ENCODE peak calls at places on chromosome 2, in five cellular contexts. H, S, A, I and F are unnamed samples.

GRCh38 chr2:175233135-175233719 is 51.7 kb upstream of the ATP5MC3 start:
- DNase-seq in H (peak; percentile 24), S (no peak), A (no peak), I (no peak), F (no peak)

GRCh38 chr2:232731470-232731869 is 34.3 kb downstream of the GIGYF2 start:
- DNase-seq in H (peak; percentile 23), S (no peak), A (no peak), I (no peak), F (no peak)

GRCh38 chr2:226609361-226609760 is 190.3 kb downstream of the IRS1 start:
- DNase-seq in H (peak; percentile 34), S (no peak), A (no peak), I (no peak), F (no peak)

GRCh38 chr2:186303091-186303490 is 183.0 kb upstream of the ZC3H15 start:
- DNase-seq in H (no peak), S (no peak), A (no peak), I (no peak), F (no peak)

GRCh38 chr2:226754821-226755536 is 44.6 kb downstream of the IRS1 start:
- DNase-seq in H (peak; percentile 63), S (no peak), A (no peak), I (no peak), F (no peak)

GRCh38 chr2:71532327-71532726 is 79.0 kb downstream of the DYSF start:
- DNase-seq in H (no peak), S (peak; percentile 47), A (no peak), I (no peak), F (no peak)

GRCh38 chr2:235191933-235192332 is 240.1 kb downstream of the SH3BP4 start:
- DNase-seq in H (no peak), S (no peak), A (no peak), I (no peak), F (no peak)

GRCh38 chr2:64727843-64728463 is 74.2 kb upstream of the SERTAD2 start:
- DNase-seq in H (no peak), S (no peak), A (no peak), I (no peak), F (no peak)

GRCh38 chr2:160389875-160390274 is 103.7 kb downstream of the RBMS1 start:
- DNase-seq in H (peak; percentile 84), S (no peak), A (no peak), I (no peak), F (no peak)